ENCODE peak calls at places on chromosomes 13 and 19, in eight cellular contexts. H is dermis blood vessel endothelial cell; W is dermis microvascular lymphatic vessel endothelial cell; T is HL-60; B is HS-5; C is aorta; P is stimulated activated CD4-positive, alpha-beta T cell treated with anti-CD3 and anti-CD28 coated beads, Interleukin-4, amount 100 ng/mL, for 48 hours; S is fibroblast of lung. L is an unnamed sample.

GRCh38 chr19:18605546-18606280 is 886 bp downstream of the CRLF1 start:
- DNase-seq in H (no peak), W (no peak), T (no peak), B (no peak), C (no peak), P (no peak), S (no peak), L (no peak)

GRCh38 chr19:43936219-43936618 is 1.1 kb upstream of the ZNF45 start:
- DNase-seq in H (no peak), W (no peak), T (no peak), B (no peak), C (no peak), P (no peak), S (no peak), L (no peak)

GRCh38 chr13:99258946-99259345 is 767 bp upstream of the GPR18 start:
- DNase-seq in H (no peak), W (no peak), T (no peak), B (no peak), C (no peak), P (no peak), S (no peak), L (peak)

GRCh38 chr19:43576479-43576878 is 878 bp downstream of the PINLYP start:
- DNase-seq in H (no peak), W (no peak), T (no peak), B (no peak), C (no peak), P (no peak), S (no peak), L (no peak)

GRCh38 chr19:3106509-3107141 is 12.5 kb downstream of the GNA11 start:
- DNase-seq in H (no peak), W (no peak), T (no peak), B (no peak), C (peak), P (no peak), S (no peak), L (no peak)

GRCh38 chr13:109780880-109781383 is 5.5 kb downstream of the IRS2 start:
- DNase-seq in H (no peak), W (no peak), T (no peak), B (no peak), C (no peak), P (no peak), S (no peak), L (no peak)

GRCh38 chr13:42036711-42037110 is 11.7 kb upstream of the DGKH start:
- DNase-seq in H (no peak), W (no peak), T (no peak), B (no peak), C (no peak), P (no peak), S (no peak), L (no peak)

GRCh38 chr19:47507031-47507430 is 7.8 kb downstream of the NAPA start:
- DNase-seq in H (no peak), W (no peak), T (no peak), B (no peak), C (no peak), P (no peak), S (no peak), L (no peak)

GRCh38 chr19:17847538-17848366 is at the start of gene JAK3:
- DNase-seq in H (peak), W (no peak), T (no peak), B (no peak), C (peak), P (peak), S (peak), L (no peak)

GRCh38 chr19:7863157-7863970 is 10.8 kb downstream of the PRR36 start:
- DNase-seq in H (no peak), W (no peak), T (no peak), B (no peak), C (no peak), P (no peak), S (no peak), L (no peak)

GRCh38 chr19:16888629-16889371 is at the start of gene F2RL3:
- DNase-seq in H (peak), W (peak), T (peak), B (no peak), C (no peak), P (no peak), S (peak), L (no peak)

GRCh38 chr19:50167314-50167721 is 4.2 kb upstream of the IZUMO2 start:
- DNase-seq in H (no peak), W (peak), T (no peak), B (no peak), C (no peak), P (no peak), S (no peak), L (no peak)

GRCh38 chr13:77751513-77752456 is 54.3 kb downstream of the SLAIN1 start:
- DNase-seq in H (peak), W (peak), T (peak), B (peak), C (no peak), P (no peak), S (peak), L (no peak)

GRCh38 chr19:30719991-30720329 is 347.8 kb downstream of the ZNF536 start:
- DNase-seq in H (no peak), W (no peak), T (no peak), B (no peak), C (no peak), P (no peak), S (peak), L (no peak)

GRCh38 chr13:35160921-35161320 is 218.9 kb downstream of the NBEA start:
- DNase-seq in H (no peak), W (no peak), T (no peak), B (no peak), C (no peak), P (no peak), S (no peak), L (no peak)

GRCh38 chr13:98571955-98572662 is 4.8 kb downstream of the STK24 start:
- DNase-seq in H (peak), W (no peak), T (no peak), B (no peak), C (no peak), P (no peak), S (peak), L (no peak)

GRCh38 chr19:40565355-40565754 is 11.3 kb upstream of the SHKBP1 start:
- DNase-seq in H (no peak), W (no peak), T (no peak), B (no peak), C (no peak), P (no peak), S (no peak), L (no peak)

GRCh38 chr19:6041991-6042421 is 64.1 kb upstream of the RANBP3 start:
- DNase-seq in H (no peak), W (no peak), T (no peak), B (no peak), C (no peak), P (no peak), S (no peak), L (no peak)

GRCh38 chr19:1668339-1669123 is 16.1 kb upstream of the TCF3 start:
- DNase-seq in H (no peak), W (no peak), T (no peak), B (no peak), C (no peak), P (no peak), S (peak), L (no peak)

GRCh38 chr19:18361646-18362045 is 21.2 kb downstream of the PGPEP1 start:
- DNase-seq in H (no peak), W (no peak), T (no peak), B (no peak), C (no peak), P (no peak), S (no peak), L (no peak)

GRCh38 chr13:113493315-113493951 is 2.9 kb upstream of the DCUN1D2 start:
- DNase-seq in H (peak), W (peak), T (peak), B (peak), C (no peak), P (no peak), S (peak), L (peak)

GRCh38 chr13:109271991-109272454 is 514.4 kb downstream of the IRS2 start:
- DNase-seq in H (no peak), W (no peak), T (no peak), B (no peak), C (no peak), P (no peak), S (peak), L (no peak)

GRCh38 chr13:110758195-110758594 is 44.7 kb downstream of the ING1 start:
- DNase-seq in H (peak), W (no peak), T (no peak), B (no peak), C (no peak), P (no peak), S (peak), L (no peak)

GRCh38 chr13:80235131-80235530 is 105.8 kb downstream of the SPRY2 start:
- DNase-seq in H (peak), W (peak), T (no peak), B (no peak), C (no peak), P (no peak), S (peak), L (no peak)

GRCh38 chr19:46821512-46822359 is 28.9 kb downstream of the AP2S1 start:
- DNase-seq in H (no peak), W (no peak), T (no peak), B (no peak), C (no peak), P (peak), S (no peak), L (no peak)

GRCh38 chr13:111275382-111275781 is 45.1 kb upstream of the TEX29 start:
- DNase-seq in H (no peak), W (peak), T (no peak), B (no peak), C (no peak), P (no peak), S (no peak), L (no peak)

GRCh38 chr19:38670921-38671398 is 23.5 kb downstream of the ACTN4 start:
- DNase-seq in H (peak), W (peak), T (no peak), B (no peak), C (no peak), P (no peak), S (no peak), L (no peak)

GRCh38 chr13:99993660-99994455 is 12.3 kb downstream of the ZIC2 start:
- DNase-seq in H (no peak), W (no peak), T (no peak), B (no peak), C (no peak), P (no peak), S (no peak), L (no peak)

GRCh38 chr19:17496337-17496997 is 15.0 kb upstream of the PGLS start:
- DNase-seq in H (peak), W (peak), T (peak), B (no peak), C (peak), P (peak), S (peak), L (peak)

GRCh38 chr19:13978306-13978705 is 26.0 kb downstream of the DCAF15 start:
- DNase-seq in H (peak), W (peak), T (no peak), B (no peak), C (peak), P (no peak), S (peak), L (no peak)

GRCh38 chr13:114282143-114282685 is 813 bp downstream of the UPF3A start:
- DNase-seq in H (peak), W (peak), T (peak), B (no peak), C (peak), P (peak), S (peak), L (no peak)

GRCh38 chr19:4768934-4769777 is 22.4 kb upstream of the FEM1A start:
- DNase-seq in H (peak), W (peak), T (peak), B (peak), C (peak), P (peak), S (peak), L (no peak)

GRCh38 chr19:47230122-47230920 is 678 bp downstream of the BBC3 start:
- DNase-seq in H (peak), W (no peak), T (no peak), B (no peak), C (peak), P (peak), S (peak), L (no peak)

GRCh38 chr13:22387899-22388298 is 717.0 kb downstream of the FGF9 start:
- DNase-seq in H (no peak), W (no peak), T (no peak), B (no peak), C (no peak), P (no peak), S (no peak), L (no peak)

GRCh38 chr13:99956473-99957349 is 14.9 kb downstream of the ZIC5 start:
- DNase-seq in H (no peak), W (no peak), T (no peak), B (no peak), C (no peak), P (no peak), S (no peak), L (no peak)

GRCh38 chr13:36217456-36217855 is 3.1 kb upstream of the SOHLH2 start:
- DNase-seq in H (no peak), W (no peak), T (no peak), B (no peak), C (no peak), P (no peak), S (no peak), L (no peak)

GRCh38 chr13:68439821-68440220 is 1209.7 kb upstream of the PCDH9 start:
- DNase-seq in H (no peak), W (no peak), T (no peak), B (peak), C (no peak), P (no peak), S (peak), L (no peak)

GRCh38 chr13:51371768-51372399 is 32.4 kb downstream of the SERPINE3 start:
- DNase-seq in H (no peak), W (no peak), T (no peak), B (no peak), C (no peak), P (no peak), S (no peak), L (no peak)

GRCh38 chr19:41299046-41299754 is 10.8 kb upstream of the CCDC97 start:
- DNase-seq in H (no peak), W (no peak), T (no peak), B (no peak), C (peak), P (no peak), S (peak), L (no peak)

L was measured in SIG-M5.